ENCODE peak calls at places on chromosomes 5 and 9, in five cellular contexts. L is IMR-90, J is SK-N-SH, H is HepG2, T is A549. G is an unnamed sample.
A peak's percentile ranks its signal among the peaks of the same experiment; 100 is the strongest.

GRCh38 chr5:14172149-14172795 is 29.1 kb downstream of the TRIO start:
- DNase-seq in L (no peak), J (no peak), H (no peak), T (no peak), G (no peak)

GRCh38 chr9:134522976-134523375 is 118.6 kb upstream of the COL5A1 start:
- DNase-seq in L (no peak), J (no peak), H (no peak), T (no peak), G (no peak)

GRCh38 chr5:96342581-96342980 is 90.5 kb downstream of the PCSK1 start:
- DNase-seq in L (no peak), J (no peak), H (no peak), T (no peak), G (no peak)

GRCh38 chr9:106675780-106676179 is 187.2 kb upstream of the ZNF462 start:
- DNase-seq in L (no peak), J (no peak), H (no peak), T (no peak), G (no peak)

GRCh38 chr5:72956324-72957140 is 691 bp downstream of the FCHO2 start:
- DNase-seq in L (peak; percentile 56), J (peak; percentile 88), H (peak; percentile 29), T (peak; percentile 47), G (peak; percentile 66)

GRCh38 chr5:139797335-139797734 is 1.7 kb downstream of the PSD2 start:
- DNase-seq in L (no peak), J (no peak), H (no peak), T (no peak), G (no peak)

GRCh38 chr9:7976167-7976755 is 176.7 kb upstream of the DMAC1 start:
- DNase-seq in L (no peak), J (no peak), H (no peak), T (no peak), G (no peak)

GRCh38 chr9:105416840-105417239 is 31.0 kb upstream of the FSD1L start:
- DNase-seq in L (no peak), J (no peak), H (no peak), T (no peak), G (no peak)

GRCh38 chr5:172559004-172559932 is 81.8 kb upstream of the NEURL1B start:
- DNase-seq in L (peak; percentile 89), J (no peak), H (no peak), T (no peak), G (no peak)

GRCh38 chr9:249025-249424 is 34.4 kb downstream of the DOCK8 start:
- DNase-seq in L (no peak), J (no peak), H (no peak), T (no peak), G (peak; percentile 39)

GRCh38 chr5:141512390-141513020 is 23.6 kb downstream of the PCDHGC5 start:
- DNase-seq in L (peak; percentile 54), J (peak; percentile 69), H (peak; percentile 45), T (peak; percentile 62), G (peak; percentile 86)

GRCh38 chr5:95848701-95849100 is 26.2 kb upstream of the GLRX start:
- DNase-seq in L (peak; percentile 73), J (no peak), H (no peak), T (no peak), G (no peak)

GRCh38 chr5:59042201-59042600 is 459.3 kb downstream of the RAB3C start:
- DNase-seq in L (peak; percentile 63), J (no peak), H (no peak), T (no peak), G (no peak)

GRCh38 chr5:97541864-97542263 is 358.8 kb upstream of the RIOK2 start:
- DNase-seq in L (no peak), J (no peak), H (no peak), T (no peak), G (no peak)

GRCh38 chr9:70486127-70486526 is 71.7 kb upstream of the KLF9 start:
- DNase-seq in L (no peak), J (no peak), H (no peak), T (no peak), G (no peak)

GRCh38 chr5:176906126-176906525 is 7.0 kb upstream of the HK3 start:
- DNase-seq in L (no peak), J (no peak), H (no peak), T (no peak), G (no peak)

GRCh38 chr5:111478266-111478665 is 34.1 kb downstream of the STARD4 start:
- DNase-seq in L (no peak), J (peak; percentile 22), H (no peak), T (no peak), G (no peak)

GRCh38 chr5:72498284-72498683 is 8.9 kb downstream of the ZNF366 start:
- DNase-seq in L (peak; percentile 69), J (no peak), H (no peak), T (no peak), G (no peak)

GRCh38 chr5:622359-622758 is 10.2 kb downstream of the CEP72 start:
- DNase-seq in L (no peak), J (no peak), H (no peak), T (no peak), G (no peak)

GRCh38 chr5:96530901-96531300 is 97.9 kb upstream of the PCSK1 start:
- DNase-seq in L (no peak), J (no peak), H (no peak), T (no peak), G (no peak)

GRCh38 chr5:9545301-9545958 is 445 bp downstream of the SEMA5A start:
- DNase-seq in L (no peak), J (peak; percentile 53), H (no peak), T (no peak), G (no peak)

GRCh38 chr5:496028-496427 is 28.2 kb downstream of the SLC9A3 start:
- DNase-seq in L (no peak), J (no peak), H (no peak), T (no peak), G (no peak)

GRCh38 chr5:125655156-125655555 is 768.1 kb upstream of the GRAMD2B start:
- DNase-seq in L (no peak), J (no peak), H (no peak), T (no peak), G (no peak)

GRCh38 chr9:101561740-101562139 is 28.1 kb downstream of the RNF20 start:
- DNase-seq in L (no peak), J (no peak), H (no peak), T (no peak), G (no peak)

GRCh38 chr9:131546336-131547084 is 1.2 kb downstream of the PRRT1B start:
- DNase-seq in L (peak; percentile 12), J (peak; percentile 82), H (peak; percentile 68), T (peak; percentile 92), G (no peak)

GRCh38 chr9:129557192-129558036 is 63.5 kb downstream of the C9orf50 start:
- DNase-seq in L (peak; percentile 74), J (no peak), H (peak; percentile 97), T (peak; percentile 87), G (no peak)

GRCh38 chr5:178730940-178731265 is 444 bp upstream of the ZNF354A start:
- DNase-seq in L (no peak), J (no peak), H (no peak), T (no peak), G (no peak)

GRCh38 chr5:124661317-124662141 is 84.9 kb downstream of the ZNF608 start:
- DNase-seq in L (peak; percentile 92), J (no peak), H (peak; percentile 99), T (peak; percentile 69), G (peak; percentile 18)

GRCh38 chr5:57986746-57987145 is 473.1 kb downstream of the PLK2 start:
- DNase-seq in L (peak; percentile 34), J (no peak), H (no peak), T (no peak), G (no peak)

GRCh38 chr5:10729320-10730133 is 31.5 kb downstream of the DAP start:
- DNase-seq in L (no peak), J (no peak), H (no peak), T (no peak), G (no peak)

GRCh38 chr5:84724683-84725082 is 340.0 kb upstream of the EDIL3 start:
- DNase-seq in L (peak; percentile 75), J (no peak), H (no peak), T (no peak), G (no peak)

GRCh38 chr5:142364251-142365145 is 39.7 kb upstream of the SPRY4 start:
- DNase-seq in L (no peak), J (no peak), H (no peak), T (peak; percentile 53), G (peak; percentile 62)

GRCh38 chr5:43038523-43038989 is 1.6 kb downstream of the ANXA2R start:
- DNase-seq in L (peak; percentile 82), J (no peak), H (no peak), T (no peak), G (no peak)

DNA sequence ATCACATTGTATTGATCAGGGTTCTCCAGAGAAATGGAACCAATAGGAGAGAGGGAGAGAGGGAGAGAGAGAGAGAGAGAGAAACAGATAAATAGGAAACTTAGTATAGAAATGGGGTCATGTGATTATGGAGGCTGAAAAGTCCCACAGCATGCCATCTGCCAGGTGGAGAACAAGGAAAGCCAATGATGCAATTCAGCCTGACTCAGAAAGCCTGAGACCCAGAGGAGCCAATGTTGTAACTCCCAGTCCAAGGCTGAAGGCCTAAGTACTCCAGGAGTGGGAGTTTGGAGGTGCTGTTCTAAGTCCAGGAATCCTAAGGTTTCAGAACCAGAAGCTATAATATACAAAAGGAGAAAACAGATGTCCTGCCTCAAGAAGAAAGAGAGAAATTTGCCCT is 48.4 kb upstream of the ISOC1 start:
- DNase-seq in L (peak; percentile 4), J (no peak), H (no peak), T (no peak), G (no peak)
- TF ChIP-seq RFX5 in L (no peak), J (no peak), H (no peak), T (no peak), G (no peak)

GRCh38 chr9:3576358-3576757 is 50.6 kb upstream of the RFX3 start:
- DNase-seq in L (no peak), J (no peak), H (no peak), T (no peak), G (no peak)

DNA sequence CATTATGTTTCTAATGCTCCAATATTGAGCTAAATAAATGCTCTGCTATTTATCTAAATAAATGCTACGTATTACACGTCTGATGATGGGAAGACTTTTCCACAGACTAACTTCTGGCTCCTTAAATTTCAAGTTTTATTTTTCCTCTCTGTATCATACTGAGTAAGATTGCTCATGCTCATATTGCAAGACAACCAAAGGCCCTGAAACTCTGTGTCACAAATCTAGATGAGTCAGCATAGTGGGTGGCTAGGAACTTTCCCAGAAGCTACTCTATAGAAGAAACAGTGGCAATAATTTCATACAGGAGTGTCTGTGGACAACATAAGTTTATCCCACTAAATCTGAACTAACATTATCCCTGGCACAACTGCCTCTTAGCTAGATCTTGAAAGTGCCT is 53.0 kb upstream of the RFX3 start:
- DNase-seq in L (peak; percentile 72), J (no peak), H (no peak), T (no peak), G (no peak)
- TF ChIP-seq RFX5 in L (no peak), J (no peak), H (no peak), T (no peak), G (no peak)

DNA sequence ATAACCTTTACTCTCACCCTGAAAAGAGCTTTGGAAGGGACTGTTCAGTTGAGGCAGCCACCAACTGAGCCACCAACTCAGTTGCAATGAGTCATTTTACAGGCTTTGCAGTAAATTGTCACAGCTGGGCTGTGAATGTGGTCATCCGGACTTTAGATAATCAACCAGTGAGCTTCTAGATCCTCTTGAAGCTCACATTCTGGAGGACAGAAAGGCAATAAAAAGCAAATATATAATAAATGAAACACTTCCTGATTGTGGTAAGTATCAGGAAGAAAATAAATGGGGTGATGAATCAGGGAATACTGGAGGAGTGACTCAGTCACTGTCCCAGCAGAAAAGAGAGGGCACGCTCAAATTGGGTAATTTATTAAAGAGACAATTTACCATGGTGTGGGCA is 13.2 kb upstream of the C5orf58 start:
- DNase-seq in L (peak; percentile 32), J (no peak), H (no peak), T (no peak), G (no peak)
- TF ChIP-seq RFX5 in L (no peak), J (no peak), H (no peak), T (no peak), G (no peak)

GRCh38 chr5:81303563-81303962 is 2.2 kb downstream of the ZCCHC9 start:
- DNase-seq in L (peak; percentile 94), J (no peak), H (peak; percentile 20), T (no peak), G (no peak)
- TF ChIP-seq RFX5 in L (no peak), J (no peak), H (no peak), T (no peak), G (no peak)

G was measured in K562.